ENCODE peak calls at places on chromosomes 13 and 19, in five cellular contexts. T is GM12878, Y is astrocyte, F is keratinocyte, W is GM23338. I is an unnamed sample.

GRCh38 chr19:30228726-30229523 is 143.3 kb upstream of the ZNF536 start:
- DNase-seq in T (no peak), Y (no peak), F (no peak), W (peak), I (no peak)

GRCh38 chr19:1483067-1483978 is 4.3 kb upstream of the C19orf25 start:
- DNase-seq in T (no peak), Y (no peak), F (no peak), W (no peak), I (no peak)

GRCh38 chr19:15426485-15427349 is 7.9 kb upstream of the AKAP8L start:
- DNase-seq in T (no peak), Y (no peak), F (no peak), W (no peak), I (no peak)

GRCh38 chr19:32798201-32798600 is 71.4 kb downstream of the SLC7A9 start:
- DNase-seq in T (no peak), Y (no peak), F (no peak), W (no peak), I (no peak)

GRCh38 chr13:28583661-28584091 is 75.3 kb upstream of the POMP start:
- DNase-seq in T (no peak), Y (no peak), F (no peak), W (peak), I (no peak)

GRCh38 chr19:4678881-4679379 is 8.8 kb upstream of the MYDGF start:
- DNase-seq in T (no peak), Y (no peak), F (no peak), W (peak), I (peak)

GRCh38 chr13:32969516-32969941 is 46.7 kb upstream of the KL start:
- DNase-seq in T (peak), Y (peak), F (no peak), W (no peak), I (no peak)

GRCh38 chr13:106484084-106484754 is 51.2 kb downstream of the EFNB2 start:
- DNase-seq in T (no peak), Y (no peak), F (no peak), W (no peak), I (no peak)

GRCh38 chr19:50406829-50407228 is 11.9 kb upstream of the SPIB start:
- DNase-seq in T (no peak), Y (no peak), F (no peak), W (no peak), I (no peak)

GRCh38 chr13:98405107-98405571 is 171.8 kb downstream of the STK24 start:
- DNase-seq in T (no peak), Y (peak), F (no peak), W (peak), I (no peak)

GRCh38 chr13:39102981-39103490 is 64.8 kb downstream of the NHLRC3 start:
- DNase-seq in T (no peak), Y (no peak), F (no peak), W (no peak), I (no peak)

GRCh38 chr19:49120325-49120683 is 960 bp downstream of the PPFIA3 start:
- DNase-seq in T (no peak), Y (no peak), F (no peak), W (no peak), I (no peak)

GRCh38 chr13:21069561-21070004 is 8.2 kb upstream of the LATS2 start:
- DNase-seq in T (no peak), Y (peak), F (peak), W (no peak), I (peak)

GRCh38 chr13:74274946-74275345 is 140.7 kb upstream of the KLF12 start:
- DNase-seq in T (no peak), Y (no peak), F (no peak), W (no peak), I (no peak)

GRCh38 chr19:29171525-29171924 is 41.4 kb downstream of the UQCRFS1 start:
- DNase-seq in T (no peak), Y (no peak), F (no peak), W (no peak), I (no peak)

GRCh38 chr13:46654956-46655726 is 102.2 kb downstream of the LRCH1 start:
- DNase-seq in T (no peak), Y (no peak), F (no peak), W (no peak), I (no peak)

GRCh38 chr19:14530005-14530348 is 583 bp downstream of the TECR start:
- DNase-seq in T (no peak), Y (no peak), F (no peak), W (peak), I (no peak)

GRCh38 chr13:27395007-27395510 is 29.4 kb upstream of the GTF3A start:
- DNase-seq in T (no peak), Y (no peak), F (no peak), W (no peak), I (no peak)

GRCh38 chr19:52398091-52398461 is 427 bp downstream of the ZNF528 start:
- DNase-seq in T (no peak), Y (no peak), F (no peak), W (peak), I (no peak)

GRCh38 chr13:42384265-42384664 is 112.3 kb downstream of the AKAP11 start:
- DNase-seq in T (no peak), Y (peak), F (no peak), W (no peak), I (peak)

GRCh38 chr13:77124423-77124822 is 97.5 kb upstream of the FBXL3 start:
- DNase-seq in T (no peak), Y (no peak), F (no peak), W (no peak), I (no peak)

DNA sequence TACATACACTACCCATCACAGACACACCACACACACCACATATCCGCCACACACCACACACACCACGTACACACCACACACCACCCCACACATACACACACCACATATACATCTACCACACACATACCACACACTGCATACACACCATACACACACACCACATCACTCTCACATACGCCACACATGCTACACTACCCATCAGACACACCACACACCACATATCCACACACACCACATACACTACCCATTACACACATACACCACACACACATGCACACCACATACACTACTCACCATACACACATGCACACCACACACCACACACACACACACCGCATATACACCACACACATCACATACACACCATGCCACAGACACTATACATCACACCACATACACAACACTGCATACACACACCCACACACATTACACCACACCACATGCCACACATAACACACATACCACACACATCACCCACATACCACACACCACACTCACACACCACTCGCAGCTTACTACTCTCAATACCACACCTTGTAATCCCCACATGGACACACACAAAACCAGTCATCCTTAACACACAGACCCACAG is 9.5 kb downstream of the ERFL start:
- DNase-seq in T (no peak), Y (peak), F (peak), W (no peak), I (no peak)
- TF ChIP-seq EZH2 in T (no peak), Y (no peak), F (no peak), W (no peak), I (no peak)

GRCh38 chr19:37313335-37313627 is 57.6 kb upstream of the ZNF527 start:
- DNase-seq in T (no peak), Y (no peak), F (no peak), W (no peak), I (no peak)

GRCh38 chr19:37317403-37318209 is 53.3 kb upstream of the ZNF527 start:
- DNase-seq in T (peak), Y (peak), F (peak), W (peak), I (peak)
- H2AFZ ChIP-seq in T (peak), Y (peak), F (peak), W (peak), I (peak)

GRCh38 chr13:113044431-113045114 is 61.0 kb upstream of the F7 start:
- DNase-seq in T (no peak), Y (no peak), F (no peak), W (no peak), I (no peak)
- TF ChIP-seq EZH2 in T (no peak), Y (no peak), F (no peak), W (no peak), I (no peak)

GRCh38 chr13:79528356-79528755 is 47.4 kb downstream of the NDFIP2 start:
- DNase-seq in T (no peak), Y (no peak), F (no peak), W (no peak), I (peak)
- H2AFZ ChIP-seq in T (no peak), Y (no peak), F (no peak), W (no peak), I (no peak)

GRCh38 chr13:76035711-76036110 is 399.6 kb downstream of the LMO7 start:
- DNase-seq in T (no peak), Y (no peak), F (no peak), W (no peak), I (no peak)
- TF ChIP-seq EZH2 in T (no peak), Y (no peak), F (no peak), W (no peak), I (no peak)